ENCODE peak calls at places on chromosomes 1 and 21, in five cellular contexts. L is heart left ventricle; Z is WERI-Rb-1; M is IMR-90; D is CD4-positive, alpha-beta T cell. P is an unnamed sample.

GRCh38 chr21:43847301-43847700 is 17.7 kb upstream of the AGPAT3 start:
- DNase-seq in L (no peak), Z (peak), M (no peak), D (no peak), P (no peak)

GRCh38 chr1:6441586-6441985 is 17.0 kb downstream of the ESPN start:
- DNase-seq in L (no peak), Z (no peak), M (no peak), D (no peak), P (no peak)

GRCh38 chr1:61158592-61158991 is 76.2 kb downstream of the NFIA start:
- DNase-seq in L (no peak), Z (no peak), M (no peak), D (no peak), P (no peak)

GRCh38 chr1:64769482-64769881 is 24.6 kb downstream of the RAVER2 start:
- DNase-seq in L (no peak), Z (no peak), M (no peak), D (no peak), P (no peak)

GRCh38 chr1:171472183-171472647 is 13.1 kb upstream of the PRRC2C start:
- DNase-seq in L (no peak), Z (no peak), M (no peak), D (no peak), P (no peak)

GRCh38 chr21:26832513-26832912 is 12.7 kb downstream of the ADAMTS1 start:
- DNase-seq in L (no peak), Z (no peak), M (no peak), D (no peak), P (no peak)

GRCh38 chr1:231108500-231109254 is 53.2 kb upstream of the TRIM67 start:
- DNase-seq in L (no peak), Z (no peak), M (no peak), D (no peak), P (no peak)

GRCh38 chr1:59223943-59224639 is 72.8 kb upstream of the FGGY start:
- DNase-seq in L (no peak), Z (no peak), M (peak), D (no peak), P (no peak)

GRCh38 chr1:57235782-57236181 is 188.1 kb downstream of the DAB1 start:
- DNase-seq in L (no peak), Z (no peak), M (no peak), D (no peak), P (no peak)

GRCh38 chr1:168803696-168804510 is 74.9 kb upstream of the DPT start:
- DNase-seq in L (no peak), Z (no peak), M (no peak), D (no peak), P (no peak)

GRCh38 chr1:87869563-87869962 is 540.9 kb downstream of the LMO4 start:
- DNase-seq in L (no peak), Z (no peak), M (peak), D (no peak), P (no peak)

GRCh38 chr1:151406176-151406575 is 6.8 kb downstream of the PSMB4 start:
- DNase-seq in L (no peak), Z (no peak), M (no peak), D (no peak), P (no peak)

GRCh38 chr1:72037745-72038343 is 244.5 kb downstream of the NEGR1 start:
- DNase-seq in L (no peak), Z (peak), M (peak), D (no peak), P (no peak)

DNA sequence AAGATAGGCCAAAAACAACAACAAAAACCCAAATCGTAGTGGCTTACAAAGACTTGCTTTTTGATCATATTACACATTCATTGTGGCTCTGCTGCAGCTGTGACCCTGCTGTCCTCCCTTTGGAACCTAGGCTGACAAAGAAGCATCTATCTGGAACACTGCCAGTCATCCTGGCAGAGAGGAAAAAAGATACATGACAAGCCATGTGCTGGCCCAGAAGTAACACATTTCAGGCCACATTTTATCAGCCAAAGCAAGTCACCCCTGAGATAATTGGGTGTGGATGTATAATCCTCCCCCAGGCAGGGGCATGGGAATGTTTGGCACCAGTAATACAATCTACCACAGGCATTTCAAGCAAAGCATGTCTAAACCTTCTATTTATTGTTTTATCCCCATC is 37.2 kb upstream of the AGO1 start:
- DNase-seq in L (peak), Z (no peak), M (peak), D (no peak), P (no peak)
- H3K27ac ChIP-seq in L (no peak), Z (no peak), M (no peak), D (no peak), P (no peak)

GRCh38 chr1:53501065-53502005 is 42.1 kb downstream of the DMRTB1 start:
- DNase-seq in L (no peak), Z (no peak), M (no peak), D (no peak), P (no peak)

GRCh38 chr1:53495608-53496345 is 36.6 kb downstream of the DMRTB1 start:
- DNase-seq in L (no peak), Z (no peak), M (peak), D (no peak), P (no peak)

GRCh38 chr1:53500184-53501064 is 41.2 kb downstream of the DMRTB1 start:
- DNase-seq in L (no peak), Z (no peak), M (no peak), D (no peak), P (no peak)

GRCh38 chr1:53499257-53500183 is 40.3 kb downstream of the DMRTB1 start:
- DNase-seq in L (no peak), Z (no peak), M (no peak), D (no peak), P (no peak)

GRCh38 chr1:53498555-53499142 is 39.5 kb downstream of the DMRTB1 start:
- DNase-seq in L (no peak), Z (no peak), M (peak), D (no peak), P (no peak)
- H3K27ac ChIP-seq in L (no peak), Z (no peak), M (no peak), D (no peak), P (no peak)

DNA sequence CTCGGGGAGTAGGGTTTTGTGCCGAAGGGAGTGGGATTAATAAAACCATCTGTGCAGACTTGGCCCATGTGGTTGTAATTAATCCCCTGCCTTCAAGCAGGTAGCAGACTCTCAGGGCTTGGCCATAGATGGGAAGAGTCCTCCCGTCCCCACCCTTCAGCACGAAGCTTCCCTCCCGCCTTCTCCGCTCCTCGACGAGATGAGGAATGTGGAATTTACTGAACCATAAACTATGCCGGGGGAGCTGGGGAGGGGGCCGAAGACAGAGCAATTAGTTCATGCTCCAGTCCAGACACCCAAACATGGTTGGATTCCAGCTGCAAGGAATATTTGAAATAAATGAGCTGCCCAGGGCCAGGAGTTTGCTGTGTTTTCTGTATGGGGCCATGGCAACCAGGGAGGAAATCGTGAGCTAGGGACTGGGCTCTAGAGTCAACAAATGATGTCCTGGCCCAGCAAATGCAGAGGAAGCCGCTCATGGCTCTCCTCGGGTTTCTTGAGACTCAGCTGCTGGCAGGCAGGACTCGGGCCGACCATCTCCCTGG is 78.8 kb downstream of the SPSB1 start:
- DNase-seq in L (peak), Z (peak), M (peak), D (no peak), P (no peak)
- H3K27ac ChIP-seq in L (no peak), Z (peak), M (no peak), D (no peak), P (no peak)

DNA sequence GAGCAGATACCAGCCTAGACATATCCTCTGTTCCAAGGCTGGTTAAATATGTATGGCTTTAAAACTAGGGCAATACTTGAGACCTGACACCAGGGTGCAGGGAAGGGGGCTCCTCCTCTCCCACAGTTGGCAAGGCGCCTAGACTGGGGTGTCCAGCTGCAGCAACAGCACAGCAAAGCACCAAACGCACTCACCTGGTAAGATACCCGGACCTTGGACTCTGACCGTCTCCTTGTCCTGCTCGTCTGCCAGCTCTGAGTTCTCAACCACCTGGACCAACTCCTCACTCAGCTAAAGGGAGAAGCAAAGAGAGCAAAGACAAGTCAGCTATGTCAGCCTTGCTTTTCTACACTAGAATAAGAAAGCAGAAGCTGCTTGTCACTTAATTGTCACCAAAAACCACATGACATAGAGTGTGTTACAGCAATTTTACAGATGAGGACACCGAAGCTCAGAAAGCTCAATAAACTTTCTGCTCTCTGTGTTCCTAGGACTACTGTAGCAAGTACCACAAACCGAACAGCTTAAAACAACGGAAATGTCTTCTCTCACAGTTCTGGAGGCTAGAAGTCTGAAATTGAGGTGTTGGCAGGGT is 4.4 kb downstream of the PACC1 start:
- DNase-seq in L (no peak), Z (no peak), M (no peak), D (no peak), P (no peak)
- H3K27ac ChIP-seq in L (no peak), Z (no peak), M (no peak), D (no peak), P (no peak)

GRCh38 chr21:41852151-41852928 is 26.8 kb downstream of the PRDM15 start:
- DNase-seq in L (no peak), Z (no peak), M (no peak), D (no peak), P (no peak)
- H3K27ac ChIP-seq in L (no peak), Z (no peak), M (no peak), D (no peak), P (no peak)

P was measured in right lobe of liver.